ENCODE peak calls at places on chromosomes 6 and 20, in five cellular contexts. C is sigmoid colon, V is mucosa of descending colon, A is heart left ventricle, T is fibroblast of lung. U is an unnamed sample. For H3K9me3, the result is how much of the 10 kb centered on the place peaks cover.

GRCh38 chr6:32163559-32164258 is 686 bp upstream of the EGFL8 start:
- DNase-seq in C (no peak), V (no peak), T (no peak), A (no peak), U (no peak)

GRCh38 chr6:21149460-21149859 is 444.1 kb upstream of the SOX4 start:
- DNase-seq in V (no peak), T (no peak), C (no peak), A (no peak), U (no peak)

GRCh38 chr6:11977193-11977592 is 34.9 kb upstream of the HIVEP1 start:
- DNase-seq in T (no peak), C (no peak), A (no peak), V (no peak), U (no peak)

GRCh38 chr6:141174932-141175331 is 957.8 kb upstream of the GJE1 start:
- DNase-seq in V (no peak), T (no peak), A (no peak), C (no peak), U (no peak)

GRCh38 chr6:55868910-55869479 is 6.4 kb downstream of the BMP5 start:
- DNase-seq in C (no peak), A (no peak), T (no peak), V (no peak), U (no peak)

GRCh38 chr6:134707342-134707982 is 242.4 kb downstream of the ALDH8A1 start:
- DNase-seq in A (no peak), V (no peak), T (no peak), C (no peak), U (no peak)

GRCh38 chr6:130526466-130526865 is 160.6 kb downstream of the TMEM200A start:
- DNase-seq in T (no peak), C (no peak), V (no peak), A (no peak), U (no peak)

GRCh38 chr6:31609519-31610406 is 5.3 kb upstream of the AIF1 start:
- DNase-seq in V (no peak), A (no peak), C (no peak), T (no peak), U (no peak)

GRCh38 chr6:169936355-169936975 is 185.0 kb downstream of the ERMARD start:
- DNase-seq in T (no peak), V (no peak), C (no peak), A (no peak), U (no peak)

GRCh38 chr6:169939554-169940164 is 188.2 kb downstream of the ERMARD start:
- DNase-seq in V (no peak), T (no peak), C (no peak), A (no peak), U (no peak)

GRCh38 chr6:169937389-169938261 is 186.2 kb downstream of the ERMARD start:
- DNase-seq in A (no peak), C (no peak), T (no peak), V (no peak), U (no peak)

GRCh38 chr6:169938731-169939130 is 187.3 kb downstream of the ERMARD start:
- DNase-seq in C (no peak), A (no peak), T (no peak), V (no peak), U (no peak)

DNA sequence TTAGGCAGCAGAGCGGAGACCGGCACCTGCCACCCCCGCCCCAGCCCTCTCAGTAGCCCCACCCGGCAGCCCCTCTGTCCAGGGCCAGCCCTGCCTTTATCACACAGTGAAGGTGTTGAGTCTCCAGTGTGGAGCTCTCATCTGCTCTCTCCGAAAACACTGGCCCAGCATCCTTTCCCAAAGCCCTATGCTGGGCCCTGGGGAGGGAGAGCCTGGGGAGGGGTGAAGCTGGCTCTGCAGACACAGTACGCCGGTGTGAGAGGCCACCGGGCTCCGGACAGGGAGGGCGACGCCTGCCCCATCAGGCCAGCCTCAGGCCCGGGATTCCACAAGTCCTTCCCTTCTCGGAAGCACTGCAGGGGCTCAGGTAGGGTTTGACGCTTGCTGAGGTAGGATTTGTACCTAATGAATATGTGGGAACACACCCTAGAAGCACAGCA is 186.9 kb downstream of the ERMARD start:
- DNase-seq in C (no peak), V (no peak), A (no peak), T (no peak), U (no peak)
- H3K9me3 ChIP-seq in C (under half), V (under half), A (under half), T (under half), U (under half)

GRCh38 chr20:61757-62156 is 25.7 kb upstream of the DEFB125 start:
- DNase-seq in V (no peak), A (no peak), C (no peak), T (peak), U (no peak)

GRCh38 chr20:64766-65322 is 22.6 kb upstream of the DEFB125 start:
- DNase-seq in V (no peak), A (no peak), T (no peak), C (no peak), U (no peak)

GRCh38 chr20:61230-61629 is 26.2 kb upstream of the DEFB125 start:
- DNase-seq in A (no peak), V (no peak), T (no peak), C (no peak), U (no peak)

GRCh38 chr20:62487-62886 is 25.0 kb upstream of the DEFB125 start:
- DNase-seq in T (no peak), A (no peak), C (no peak), V (no peak), U (no peak)

DNA sequence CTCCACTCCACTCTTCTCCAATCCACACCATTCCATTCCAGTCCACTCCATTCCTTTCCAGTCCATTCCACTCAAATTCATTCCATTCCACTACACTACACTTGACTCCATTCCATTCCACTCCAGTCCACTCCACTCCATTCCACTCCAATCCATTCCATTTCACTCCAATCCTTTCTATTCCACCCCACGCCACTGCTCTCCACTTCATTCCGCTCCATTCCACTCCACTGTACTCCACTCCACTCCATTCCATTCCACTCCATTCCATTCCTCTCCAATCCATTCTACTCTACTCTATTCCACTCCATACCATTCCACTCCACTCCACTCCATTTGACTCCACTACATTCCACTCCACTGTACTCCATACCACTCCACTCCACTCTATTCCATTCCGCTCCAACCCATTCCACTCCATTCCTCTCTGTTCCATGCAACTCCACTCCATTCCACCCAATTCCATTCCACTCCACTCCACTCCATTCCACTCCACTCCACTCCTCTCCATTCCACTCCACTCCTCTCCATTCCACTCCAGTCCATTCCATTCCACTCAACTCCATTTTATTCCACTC is 23.4 kb upstream of the DEFB125 start:
- DNase-seq in A (no peak), C (no peak), V (no peak), T (no peak), U (no peak)
- H3K9me3 ChIP-seq in A (under half), C (under half), V (under half), T (under half), U (under half)

DNA sequence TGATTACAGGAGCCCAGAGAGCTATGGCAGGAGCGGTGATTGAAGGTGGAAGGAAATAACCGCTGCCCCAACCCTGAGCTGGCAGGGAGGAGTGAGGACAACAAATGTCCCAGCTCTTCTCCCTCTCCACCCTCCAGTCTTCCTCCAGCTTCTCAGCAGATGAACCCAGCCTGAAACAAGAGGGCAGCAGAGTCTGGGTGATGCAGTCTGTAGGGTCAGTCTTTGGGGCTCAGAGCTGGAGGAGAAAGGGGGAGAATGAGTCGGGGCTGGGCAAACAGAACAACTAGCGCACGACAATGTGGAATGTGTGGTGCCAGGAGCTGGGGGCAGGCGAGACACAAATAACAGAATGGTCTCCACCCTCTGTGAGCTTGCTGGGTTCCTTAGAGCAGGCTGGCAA is 4.5 kb upstream of the GUCA1A start:
- DNase-seq in T (no peak), V (no peak), A (peak), C (no peak), U (no peak)
- H3K9me3 ChIP-seq in T (under half), V (under half), A (under half), C (under half), U (under half)

DNA sequence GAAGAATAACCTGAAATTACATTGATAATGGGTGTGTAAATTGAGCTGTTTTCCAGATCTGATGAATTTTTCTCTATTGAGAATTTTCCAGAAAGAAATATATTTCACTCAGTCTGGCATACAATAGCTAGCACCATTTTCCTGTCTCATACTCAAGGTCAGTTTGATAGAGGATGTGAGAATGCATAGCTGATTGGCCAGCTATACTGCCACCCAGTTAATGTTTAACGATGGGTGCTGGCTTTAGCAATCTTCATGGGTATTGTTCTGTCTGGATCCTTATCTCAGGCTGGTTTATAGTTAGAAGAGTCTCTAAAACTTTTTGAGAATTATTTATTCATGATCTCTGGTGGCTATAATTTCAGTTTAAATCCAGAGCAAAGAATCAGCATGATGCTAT is 147.4 kb downstream of the HDGFL1 start:
- DNase-seq in V (no peak), T (no peak), A (no peak), C (no peak), U (no peak)
- H3K9me3 ChIP-seq in V (under half), T (under half), A (under half), C (under half), U (under half)

GRCh38 chr20:13280609-13281324 is 59.7 kb downstream of the ISM1 start:
- DNase-seq in T (no peak), A (no peak), V (no peak), C (no peak), U (no peak)

GRCh38 chr20:13277663-13278295 is 56.7 kb downstream of the ISM1 start:
- DNase-seq in V (no peak), T (no peak), A (no peak), C (no peak), U (no peak)

GRCh38 chr20:13276945-13277582 is 56.0 kb downstream of the ISM1 start:
- DNase-seq in A (no peak), T (no peak), C (no peak), V (no peak), U (no peak)

GRCh38 chr20:13283869-13284268 is 62.8 kb downstream of the ISM1 start:
- DNase-seq in A (no peak), C (no peak), V (no peak), T (no peak), U (no peak)

GRCh38 chr20:13279171-13279570 is 58.1 kb downstream of the ISM1 start:
- DNase-seq in V (no peak), T (no peak), C (no peak), A (no peak), U (no peak)
- H3K9me3 ChIP-seq in V (under half), T (under half), C (under half), A (under half), U (under half)

GRCh38 chr20:29298759-29299613 is 1958.5 kb upstream of the DEFB115 start:
- DNase-seq in T (peak), A (no peak), V (no peak), C (peak), U (no peak)

GRCh38 chr20:29301624-29302259 is 1955.7 kb upstream of the DEFB115 start:
- DNase-seq in V (no peak), C (peak), T (no peak), A (no peak), U (no peak)

GRCh38 chr20:29302979-29303644 is 1954.4 kb upstream of the DEFB115 start:
- DNase-seq in C (peak), V (no peak), A (no peak), T (no peak), U (no peak)

GRCh38 chr20:29299811-29300578 is 1957.5 kb upstream of the DEFB115 start:
- DNase-seq in C (peak), A (no peak), V (no peak), T (no peak), U (no peak)

GRCh38 chr20:29300579-29301551 is 1956.6 kb upstream of the DEFB115 start:
- DNase-seq in V (no peak), T (no peak), A (no peak), C (peak), U (no peak)
- H3K9me3 ChIP-seq in V (half or more), T (under half), A (under half), C (under half), U (under half)

GRCh38 chr20:44802702-44803101 is 7.6 kb downstream of the RIMS4 start:
- DNase-seq in A (no peak), C (no peak), V (no peak), T (no peak), U (no peak)
- H3K9me3 ChIP-seq in A (under half), C (under half), V (under half), T (under half), U (under half)

GRCh38 chr20:56179051-56179450 is 69.5 kb upstream of the MC3R start:
- DNase-seq in T (no peak), C (no peak), V (no peak), A (no peak), U (no peak)
- H3K9me3 ChIP-seq in T (under half), C (under half), V (under half), A (under half), U (under half)

GRCh38 chr6:5003604-5004372 is at the start of gene RPP40:
- DNase-seq in T (peak), A (peak), V (peak), C (peak), U (peak)

GRCh38 chr6:5007531-5007930 is 3.7 kb upstream of the RPP40 start:
- DNase-seq in V (no peak), A (no peak), C (no peak), T (peak), U (no peak)

GRCh38 chr6:4999586-4999985 is 4.3 kb downstream of the RPP40 start:
- DNase-seq in V (no peak), T (no peak), C (no peak), A (no peak), U (no peak)

GRCh38 chr6:5006182-5006581 is 2.3 kb upstream of the RPP40 start:
- DNase-seq in T (peak), A (no peak), V (no peak), C (no peak), U (no peak)

DNA sequence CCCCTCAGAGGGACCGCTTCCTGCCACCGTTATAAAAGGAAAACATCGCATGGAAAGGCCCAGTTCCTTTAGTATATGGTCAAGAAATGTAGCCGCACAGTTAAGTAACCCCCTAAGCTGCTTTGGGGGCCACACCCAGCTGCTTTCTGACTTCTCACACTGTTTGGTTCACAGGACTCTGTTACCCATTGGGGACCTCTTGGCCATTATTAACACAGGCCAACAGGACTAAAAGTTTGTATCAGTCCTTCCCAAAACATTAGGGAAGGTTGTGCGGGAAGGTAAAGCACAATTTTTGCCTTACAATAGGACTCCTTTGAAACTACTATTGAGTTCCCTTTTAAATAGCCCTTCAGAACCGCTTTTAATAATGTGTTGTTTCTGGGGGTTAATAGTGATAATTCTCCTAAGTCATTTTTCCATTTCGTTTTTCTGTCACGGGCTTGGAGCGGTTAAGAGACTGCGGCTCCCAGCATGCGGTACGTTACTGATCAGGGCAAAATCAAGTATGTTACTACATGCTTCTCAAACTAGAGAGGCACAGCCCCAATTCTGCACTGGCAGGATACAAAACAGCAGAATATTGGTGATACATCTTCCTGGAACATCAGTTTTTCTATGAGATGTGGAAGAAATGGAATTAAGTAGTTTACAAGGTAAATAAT is 668 bp upstream of the RPP40 start:
- DNase-seq in A (no peak), C (no peak), T (no peak), V (no peak), U (no peak)
- H3K9me3 ChIP-seq in A (under half), C (under half), T (under half), V (under half), U (under half)